ENCODE peak calls at places on chromosome 15, in eight cellular contexts. J, A, W, I, G, Z, D and K are unnamed samples.

GRCh38 chr15:33506781-33507180 is 196.0 kb downstream of the RYR3 start:
- DNase-seq in J (no peak), A (no peak), W (no peak), I (no peak), G (no peak), Z (no peak), D (peak; percentile 8), K (no peak)

GRCh38 chr15:77907824-77908751 is 169.4 kb downstream of the TBC1D2B start:
- DNase-seq in J (peak; percentile 50), A (no peak), W (peak; percentile 76), I (no peak), G (peak; percentile 19), Z (peak; percentile 79), D (peak; percentile 54), K (peak; percentile 95)

GRCh38 chr15:79028411-79028964 is 62.1 kb downstream of the RASGRF1 start:
- DNase-seq in J (peak; percentile 14), A (no peak), W (peak; percentile 52), I (no peak), G (peak; percentile 21), Z (no peak), D (peak; percentile 6), K (peak; percentile 75)

GRCh38 chr15:89680282-89680873 is 1.2 kb upstream of the PLIN1 start:
- DNase-seq in J (peak; percentile 76), A (no peak), W (peak; percentile 27), I (no peak), G (peak; percentile 51), Z (no peak), D (peak; percentile 84), K (no peak)

GRCh38 chr15:64942356-64942755 is 30.7 kb downstream of the ANKDD1A start:
- DNase-seq in J (no peak), A (no peak), W (no peak), I (no peak), G (no peak), Z (no peak), D (no peak), K (peak; percentile 33)

GRCh38 chr15:67411491-67411890 is 109.4 kb upstream of the C15orf61 start:
- DNase-seq in J (no peak), A (no peak), W (no peak), I (no peak), G (no peak), Z (no peak), D (no peak), K (no peak)

GRCh38 chr15:27232876-27233275 is 261.9 kb downstream of the GABRG3 start:
- DNase-seq in J (no peak), A (no peak), W (no peak), I (no peak), G (no peak), Z (no peak), D (no peak), K (no peak)

GRCh38 chr15:33699691-33700447 is 268.4 kb upstream of the CHRM5 start:
- DNase-seq in J (no peak), A (no peak), W (peak; percentile 21), I (no peak), G (peak; percentile 27), Z (no peak), D (peak; percentile 10), K (no peak)

GRCh38 chr15:74960995-74961588 is 4.5 kb upstream of the RPP25 start:
- DNase-seq in J (no peak), A (no peak), W (no peak), I (no peak), G (no peak), Z (no peak), D (no peak), K (no peak)

GRCh38 chr15:64429448-64429847 is 30.9 kb upstream of the ZNF609 start:
- DNase-seq in J (no peak), A (no peak), W (no peak), I (no peak), G (no peak), Z (no peak), D (no peak), K (no peak)

GRCh38 chr15:89575656-89576416 is 567 bp downstream of the TICRR start:
- DNase-seq in J (peak; percentile 6), A (no peak), W (no peak), I (no peak), G (no peak), Z (no peak), D (no peak), K (peak; percentile 69)

GRCh38 chr15:59371458-59372351 is 966 bp downstream of the MYO1E start:
- DNase-seq in J (no peak), A (peak; percentile 52), W (peak; percentile 60), I (peak; percentile 30), G (peak; percentile 24), Z (peak; percentile 83), D (peak; percentile 15), K (peak; percentile 65)

GRCh38 chr15:70484993-70485392 is 278.4 kb downstream of the UACA start:
- DNase-seq in J (no peak), A (no peak), W (no peak), I (no peak), G (no peak), Z (no peak), D (no peak), K (no peak)

GRCh38 chr15:38266247-38266996 is 13.8 kb downstream of the SPRED1 start:
- DNase-seq in J (peak; percentile 76), A (no peak), W (no peak), I (no peak), G (no peak), Z (no peak), D (peak; percentile 22), K (no peak)

GRCh38 chr15:78044407-78045155 is 32.9 kb downstream of the TBC1D2B start:
- DNase-seq in J (no peak), A (no peak), W (no peak), I (no peak), G (peak; percentile 55), Z (no peak), D (peak; percentile 52), K (no peak)

GRCh38 chr15:70362911-70363310 is 265.2 kb upstream of the TLE3 start:
- DNase-seq in J (peak; percentile 22), A (no peak), W (peak; percentile 33), I (no peak), G (peak; percentile 52), Z (peak; percentile 67), D (peak; percentile 24), K (peak; percentile 82)

GRCh38 chr15:45399381-45400212 is 21.3 kb upstream of the GATM start:
- DNase-seq in J (peak; percentile 53), A (no peak), W (peak; percentile 68), I (no peak), G (peak; percentile 61), Z (no peak), D (peak; percentile 64), K (no peak)

GRCh38 chr15:65101418-65101890 is 13.5 kb downstream of the UBAP1L start:
- DNase-seq in J (peak; percentile 45), A (peak; percentile 68), W (peak; percentile 33), I (no peak), G (peak; percentile 69), Z (peak; percentile 74), D (peak; percentile 56), K (peak; percentile 88)

GRCh38 chr15:80489030-80489594 is 84.9 kb downstream of the ARNT2 start:
- DNase-seq in J (peak; percentile 80), A (no peak), W (no peak), I (no peak), G (peak; percentile 86), Z (no peak), D (peak; percentile 94), K (no peak)

GRCh38 chr15:87656373-87656772 is 600.2 kb downstream of the NTRK3 start:
- DNase-seq in J (no peak), A (no peak), W (no peak), I (no peak), G (no peak), Z (no peak), D (no peak), K (no peak)

GRCh38 chr15:67148196-67148701 is 82.8 kb downstream of the SMAD3 start:
- DNase-seq in J (peak; percentile 76), A (no peak), W (peak; percentile 97), I (no peak), G (peak; percentile 94), Z (no peak), D (peak; percentile 81), K (peak; percentile 54)

GRCh38 chr15:40340740-40341400 is at the start of gene CCDC9B:
- DNase-seq in J (peak; percentile 83), A (peak; percentile 89), W (peak; percentile 97), I (peak; percentile 78), G (peak; percentile 86), Z (peak; percentile 82), D (peak; percentile 90), K (no peak)

GRCh38 chr15:77059761-77060345 is 11.1 kb downstream of the TSPAN3 start:
- DNase-seq in J (no peak), A (no peak), W (peak; percentile 40), I (no peak), G (no peak), Z (no peak), D (no peak), K (no peak)